ENCODE peak calls at places on chromosomes 2 and 18, in seven cellular contexts. One of them, this sample, is unnamed.

GRCh38 chr18:3083776-3084175 is 70.8 kb upstream of the LPIN2 start:
- DNase-seq in adrenal gland: no peak
- DNase-seq in tibial nerve: no peak
- DNase-seq in ovary: no peak
- DNase-seq in thyroid gland: no peak
- DNase-seq in breast epithelium: no peak
- DNase-seq in uterus: no peak
- DNase-seq in this sample: no peak

GRCh38 chr2:128579825-128580224 is 261.2 kb upstream of the HS6ST1 start:
- DNase-seq in thyroid gland: no peak
- DNase-seq in adrenal gland: no peak
- DNase-seq in breast epithelium: no peak
- DNase-seq in ovary: no peak
- DNase-seq in uterus: no peak
- DNase-seq in tibial nerve: no peak
- DNase-seq in this sample: no peak

GRCh38 chr2:114709936-114710850 is 267.8 kb downstream of the DPP10 start:
- DNase-seq in uterus: no peak
- DNase-seq in ovary: no peak
- DNase-seq in thyroid gland: no peak
- DNase-seq in breast epithelium: no peak
- DNase-seq in tibial nerve: no peak
- DNase-seq in adrenal gland: no peak
- DNase-seq in this sample: no peak

GRCh38 chr2:5803547-5803946 is 111.4 kb downstream of the SOX11 start:
- DNase-seq in adrenal gland: no peak
- DNase-seq in uterus: no peak
- DNase-seq in thyroid gland: no peak
- DNase-seq in breast epithelium: no peak
- DNase-seq in tibial nerve: no peak
- DNase-seq in ovary: no peak
- DNase-seq in this sample: no peak

GRCh38 chr2:162226836-162227235 is 16.4 kb downstream of the FAP start:
- DNase-seq in breast epithelium: no peak
- DNase-seq in ovary: no peak
- DNase-seq in adrenal gland: no peak
- DNase-seq in uterus: no peak
- DNase-seq in tibial nerve: no peak
- DNase-seq in thyroid gland: no peak
- DNase-seq in this sample: no peak

GRCh38 chr2:226411727-226412360 is 387.8 kb downstream of the IRS1 start:
- DNase-seq in tibial nerve: no peak
- DNase-seq in adrenal gland: no peak
- DNase-seq in uterus: no peak
- DNase-seq in breast epithelium: no peak
- DNase-seq in thyroid gland: no peak
- DNase-seq in ovary: no peak
- DNase-seq in this sample: no peak

GRCh38 chr2:234836251-234836650 is 115.6 kb upstream of the SH3BP4 start:
- DNase-seq in tibial nerve: no peak
- DNase-seq in uterus: no peak
- DNase-seq in ovary: no peak
- DNase-seq in thyroid gland: no peak
- DNase-seq in breast epithelium: no peak
- DNase-seq in adrenal gland: peak
- DNase-seq in this sample: no peak

GRCh38 chr2:17133052-17133671 is 385.1 kb downstream of the RAD51AP2 start:
- DNase-seq in ovary: no peak
- DNase-seq in uterus: no peak
- DNase-seq in adrenal gland: no peak
- DNase-seq in breast epithelium: no peak
- DNase-seq in thyroid gland: no peak
- DNase-seq in tibial nerve: no peak
- DNase-seq in this sample: no peak

GRCh38 chr2:220192994-220193753 is 565.7 kb downstream of the SLC4A3 start:
- DNase-seq in uterus: no peak
- DNase-seq in adrenal gland: no peak
- DNase-seq in breast epithelium: no peak
- DNase-seq in tibial nerve: no peak
- DNase-seq in thyroid gland: no peak
- DNase-seq in ovary: no peak
- DNase-seq in this sample: no peak

GRCh38 chr2:150690261-150690660 is 202.8 kb upstream of the RND3 start:
- DNase-seq in breast epithelium: no peak
- DNase-seq in uterus: no peak
- DNase-seq in tibial nerve: no peak
- DNase-seq in adrenal gland: no peak
- DNase-seq in ovary: no peak
- DNase-seq in thyroid gland: no peak
- DNase-seq in this sample: no peak

GRCh38 chr2:168336786-168337388 is 89.5 kb upstream of the STK39 start:
- DNase-seq in uterus: no peak
- DNase-seq in tibial nerve: no peak
- DNase-seq in thyroid gland: peak
- DNase-seq in breast epithelium: peak
- DNase-seq in ovary: no peak
- DNase-seq in adrenal gland: peak
- DNase-seq in this sample: no peak

GRCh38 chr2:129296401-129297343 is 682.8 kb upstream of the RAB6C start:
- DNase-seq in uterus: no peak
- DNase-seq in thyroid gland: peak
- DNase-seq in adrenal gland: peak
- DNase-seq in ovary: no peak
- DNase-seq in tibial nerve: no peak
- DNase-seq in breast epithelium: no peak
- DNase-seq in this sample: no peak

GRCh38 chr2:71948781-71949536 is 198.7 kb downstream of the CYP26B1 start:
- DNase-seq in tibial nerve: no peak
- DNase-seq in adrenal gland: no peak
- DNase-seq in ovary: no peak
- DNase-seq in uterus: no peak
- DNase-seq in thyroid gland: no peak
- DNase-seq in breast epithelium: no peak
- DNase-seq in this sample: no peak

GRCh38 chr18:13253786-13254755 is 35.5 kb downstream of the LDLRAD4 start:
- DNase-seq in adrenal gland: peak
- DNase-seq in ovary: no peak
- DNase-seq in thyroid gland: no peak
- DNase-seq in tibial nerve: no peak
- DNase-seq in breast epithelium: no peak
- DNase-seq in uterus: no peak
- DNase-seq in this sample: no peak

GRCh38 chr18:68648191-68648590 is 66.7 kb downstream of the TMX3 start:
- DNase-seq in uterus: no peak
- DNase-seq in tibial nerve: no peak
- DNase-seq in adrenal gland: no peak
- DNase-seq in breast epithelium: no peak
- DNase-seq in thyroid gland: no peak
- DNase-seq in ovary: no peak
- DNase-seq in this sample: no peak

GRCh38 chr2:41907141-41907540 is 140.7 kb upstream of the PKDCC start:
- DNase-seq in breast epithelium: no peak
- DNase-seq in tibial nerve: no peak
- DNase-seq in adrenal gland: no peak
- DNase-seq in ovary: no peak
- DNase-seq in thyroid gland: no peak
- DNase-seq in uterus: no peak
- DNase-seq in this sample: no peak

GRCh38 chr2:134118279-134119116 is 135.4 kb upstream of the MGAT5 start:
- DNase-seq in uterus: peak
- DNase-seq in ovary: peak
- DNase-seq in tibial nerve: peak
- DNase-seq in thyroid gland: peak
- DNase-seq in adrenal gland: peak
- DNase-seq in breast epithelium: peak
- DNase-seq in this sample: peak

DNA sequence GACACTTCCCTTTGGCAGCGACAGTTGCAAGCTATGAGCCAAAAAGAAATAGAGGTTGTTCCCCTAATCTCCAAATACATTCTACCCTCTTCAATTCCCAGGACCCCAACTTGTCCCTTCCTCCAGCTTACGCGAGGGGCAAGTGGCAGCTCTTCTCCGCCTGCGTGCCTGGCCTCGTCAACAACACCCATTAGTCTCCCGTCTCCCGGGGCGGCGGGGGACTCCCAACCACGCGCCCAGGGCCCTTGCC is 545 bp upstream of the UBE2E3 start:
- DNase-seq in ovary: no peak
- DNase-seq in thyroid gland: no peak
- DNase-seq in tibial nerve: no peak
- DNase-seq in uterus: no peak
- DNase-seq in breast epithelium: no peak
- DNase-seq in adrenal gland: no peak
- DNase-seq in this sample: no peak
- TF ChIP-seq POLR2A in ovary: no peak
- TF ChIP-seq POLR2A in thyroid gland: no peak
- TF ChIP-seq POLR2A in tibial nerve: no peak
- TF ChIP-seq POLR2A in uterus: no peak
- TF ChIP-seq POLR2A in breast epithelium: no peak
- TF ChIP-seq POLR2A in adrenal gland: no peak
- TF ChIP-seq POLR2A in this sample: no peak

DNA sequence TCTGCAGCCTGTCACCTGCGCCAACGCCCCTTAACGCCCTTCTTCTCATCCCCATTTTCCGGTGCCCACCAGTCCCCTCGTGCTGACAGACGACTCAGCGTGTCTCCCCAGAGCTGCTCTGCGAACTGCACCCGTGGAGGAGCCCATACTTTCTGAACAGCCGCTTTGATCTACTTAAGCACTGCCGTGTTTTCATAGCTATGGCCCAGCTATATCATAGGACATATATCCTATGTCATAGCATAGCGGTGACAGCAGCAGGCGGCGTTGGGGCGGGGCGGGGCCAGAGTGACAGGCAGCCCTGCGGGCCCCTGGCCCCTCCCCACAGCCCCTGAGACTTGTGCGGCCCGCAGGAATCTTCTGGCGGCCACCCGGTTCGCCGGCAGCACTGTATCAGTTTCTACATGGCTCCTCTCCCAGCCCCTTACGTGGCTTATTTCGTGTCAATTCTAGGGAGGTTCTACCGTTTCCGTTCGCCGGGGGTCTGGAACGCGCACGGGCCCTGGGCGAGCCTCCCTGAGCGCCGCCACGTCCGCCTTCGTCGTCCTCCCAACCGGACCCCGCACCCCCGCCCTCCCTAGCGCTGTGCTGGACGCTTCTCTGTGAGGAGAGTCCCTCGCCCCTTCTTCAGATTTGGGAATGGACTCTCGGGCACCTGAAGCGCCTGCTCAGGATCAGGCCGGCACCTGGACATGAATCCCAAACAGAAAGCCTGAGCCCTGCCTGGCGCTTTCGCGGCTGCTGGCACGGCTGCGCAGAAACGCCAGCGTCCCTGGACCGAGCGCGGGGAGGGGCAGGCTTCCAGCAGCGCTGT is 35.4 kb downstream of the PTPN18 start:
- DNase-seq in breast epithelium: peak
- DNase-seq in ovary: peak
- DNase-seq in thyroid gland: peak
- DNase-seq in tibial nerve: peak
- DNase-seq in adrenal gland: peak
- DNase-seq in uterus: peak
- DNase-seq in this sample: peak
- TF ChIP-seq POLR2A in breast epithelium: peak
- TF ChIP-seq POLR2A in ovary: no peak
- TF ChIP-seq POLR2A in thyroid gland: peak
- TF ChIP-seq POLR2A in tibial nerve: no peak
- TF ChIP-seq POLR2A in adrenal gland: no peak
- TF ChIP-seq POLR2A in uterus: no peak
- TF ChIP-seq POLR2A in this sample: peak

DNA sequence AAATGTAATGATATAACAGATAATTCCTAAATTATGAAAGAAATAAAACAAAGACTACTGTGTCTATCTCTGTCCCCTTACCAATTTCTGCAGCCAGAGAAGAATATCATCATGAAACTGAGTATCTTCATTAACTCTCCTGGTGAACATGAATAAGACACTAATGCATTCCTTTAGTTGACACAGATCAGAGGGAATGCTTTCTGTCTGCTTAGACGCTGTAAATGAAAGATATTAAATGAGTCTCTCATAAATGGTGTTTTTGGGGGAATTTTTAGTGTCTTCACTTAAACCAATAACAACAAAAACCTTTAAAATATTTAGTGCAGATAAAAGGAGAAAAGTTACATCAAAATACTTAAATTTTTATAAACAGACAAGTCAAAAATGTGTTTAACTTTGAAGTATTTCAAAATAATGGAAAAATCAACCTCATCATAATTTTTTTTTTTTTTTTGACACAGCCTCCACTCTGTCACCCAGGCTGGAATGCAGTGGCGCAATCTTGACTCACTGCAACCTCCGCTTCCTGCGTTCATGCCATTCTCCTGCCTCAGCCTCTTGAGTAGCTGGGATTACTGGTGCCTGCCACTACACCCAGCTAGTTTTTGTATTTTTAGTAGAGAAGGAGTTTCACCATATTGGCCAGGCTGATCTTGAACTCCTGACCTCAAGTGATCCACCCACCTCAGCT is 16.0 kb downstream of the EPG5 start:
- DNase-seq in breast epithelium: no peak
- DNase-seq in thyroid gland: no peak
- DNase-seq in adrenal gland: peak
- DNase-seq in uterus: no peak
- DNase-seq in ovary: no peak
- DNase-seq in tibial nerve: no peak
- DNase-seq in this sample: no peak
- TF ChIP-seq POLR2A in breast epithelium: no peak
- TF ChIP-seq POLR2A in thyroid gland: no peak
- TF ChIP-seq POLR2A in adrenal gland: no peak
- TF ChIP-seq POLR2A in uterus: no peak
- TF ChIP-seq POLR2A in ovary: no peak
- TF ChIP-seq POLR2A in tibial nerve: no peak
- TF ChIP-seq POLR2A in this sample: no peak

GRCh38 chr2:170974304-170974993 is 45.4 kb downstream of the GORASP2 start:
- DNase-seq in ovary: no peak
- DNase-seq in thyroid gland: peak
- DNase-seq in breast epithelium: peak
- DNase-seq in adrenal gland: no peak
- DNase-seq in uterus: no peak
- DNase-seq in tibial nerve: no peak
- DNase-seq in this sample: no peak

GRCh38 chr2:170975127-170975942 is 46.3 kb downstream of the GORASP2 start:
- DNase-seq in uterus: no peak
- DNase-seq in thyroid gland: no peak
- DNase-seq in tibial nerve: no peak
- DNase-seq in breast epithelium: no peak
- DNase-seq in ovary: no peak
- DNase-seq in adrenal gland: no peak
- DNase-seq in this sample: no peak

GRCh38 chr2:170973492-170974303 is 44.6 kb downstream of the GORASP2 start:
- DNase-seq in uterus: peak
- DNase-seq in thyroid gland: peak
- DNase-seq in adrenal gland: peak
- DNase-seq in tibial nerve: peak
- DNase-seq in breast epithelium: peak
- DNase-seq in ovary: peak
- DNase-seq in this sample: peak

GRCh38 chr2:170972508-170973224 is 43.6 kb downstream of the GORASP2 start:
- DNase-seq in ovary: no peak
- DNase-seq in uterus: no peak
- DNase-seq in tibial nerve: no peak
- DNase-seq in adrenal gland: no peak
- DNase-seq in breast epithelium: no peak
- DNase-seq in thyroid gland: no peak
- DNase-seq in this sample: no peak

DNA sequence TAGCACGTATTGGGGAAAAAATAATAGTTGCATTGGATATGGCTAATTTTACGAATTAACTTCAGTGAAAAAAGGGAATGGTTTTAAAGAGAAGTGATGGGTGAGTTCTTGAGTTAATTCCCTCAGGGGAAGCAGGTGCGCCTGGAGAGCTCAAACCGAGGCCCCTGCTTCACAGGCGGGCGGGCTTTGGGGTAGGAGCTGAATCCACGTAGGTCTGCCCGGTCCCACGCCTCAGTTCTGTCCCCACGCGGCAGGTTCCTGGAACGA is 44.1 kb downstream of the GORASP2 start:
- DNase-seq in uterus: no peak
- DNase-seq in adrenal gland: no peak
- DNase-seq in ovary: no peak
- DNase-seq in thyroid gland: no peak
- DNase-seq in breast epithelium: no peak
- DNase-seq in tibial nerve: no peak
- DNase-seq in this sample: no peak
- TF ChIP-seq POLR2A in uterus: no peak
- TF ChIP-seq POLR2A in adrenal gland: no peak
- TF ChIP-seq POLR2A in ovary: no peak
- TF ChIP-seq POLR2A in thyroid gland: no peak
- TF ChIP-seq POLR2A in breast epithelium: no peak
- TF ChIP-seq POLR2A in tibial nerve: no peak
- TF ChIP-seq POLR2A in this sample: no peak

This sample was measured in GM12892.